ENCODE peak calls at places on chromosomes 12 and 14, in ten cellular contexts. E is fibroblast of the aortic adventitia; C is activated T-cell treated with anti-CD3 and anti-CD28 coated beads, Interleukin-2, amount 50 U/mL, for 1 hour; P is hypothalamus; B is NT2/D1; F is stimulated activated CD8-positive, alpha-beta memory T cell treated with anti-CD3 and anti-CD28 coated beads, Interleukin-12 subunit alpha, Interleukin-12 subunit beta, amount 100 ng/mL, for 4 hours; X is AG09309; Y is non-pigmented ciliary epithelial cell; R is GM12865; T is astrocyte. K is an unnamed sample.

GRCh38 chr12:53097564-53098353 is at the start of gene IGFBP6:
- DNase-seq in E (peak; percentile 40), C (peak; percentile 61), P (no peak), T (peak; percentile 34), Y (no peak), F (peak; percentile 41), X (no peak), B (no peak), R (peak; percentile 53), K (no peak)

GRCh38 chr14:36096090-36096489 is 80.4 kb downstream of the PTCSC3 start:
- DNase-seq in B (no peak), R (no peak), X (no peak), P (no peak), E (no peak), Y (no peak), T (peak; percentile 57), C (no peak), F (no peak), K (no peak)

GRCh38 chr14:72666610-72667009 is 227.3 kb downstream of the DPF3 start:
- DNase-seq in P (no peak), F (no peak), R (no peak), C (no peak), Y (peak; percentile 81), T (peak; percentile 86), X (peak; percentile 46), B (no peak), E (peak; percentile 78), K (no peak)

GRCh38 chr12:62205348-62205747 is 54.9 kb upstream of the USP15 start:
- DNase-seq in Y (no peak), T (no peak), F (no peak), R (no peak), X (no peak), P (no peak), B (no peak), E (no peak), C (no peak), K (no peak)

GRCh38 chr14:75188520-75189267 is 12.3 kb upstream of the TMED10 start:
- DNase-seq in C (no peak), P (no peak), F (no peak), Y (no peak), T (no peak), B (no peak), X (no peak), E (no peak), R (peak; percentile 75), K (no peak)

GRCh38 chr14:70020350-70021170 is 141.3 kb downstream of the SMOC1 start:
- DNase-seq in R (no peak), Y (no peak), T (no peak), F (no peak), X (no peak), P (no peak), E (no peak), C (no peak), B (no peak), K (no peak)

GRCh38 chr12:98592825-98593322 is 612 bp upstream of the SLC25A3 start:
- DNase-seq in Y (no peak), X (no peak), P (no peak), E (no peak), F (no peak), R (no peak), T (no peak), C (no peak), B (no peak), K (no peak)

GRCh38 chr12:45191239-45191638 is 24.7 kb upstream of the ANO6 start:
- DNase-seq in F (no peak), X (no peak), R (no peak), E (peak; percentile 33), C (no peak), P (no peak), B (no peak), Y (peak; percentile 24), T (peak; percentile 50), K (no peak)

GRCh38 chr12:3680919-3681594 is 71.9 kb downstream of the CRACR2A start:
- DNase-seq in E (peak; percentile 33), P (no peak), B (no peak), F (no peak), C (no peak), Y (no peak), R (no peak), T (no peak), X (no peak), K (no peak)

GRCh38 chr12:85580562-85581168 is 255.5 kb downstream of the RASSF9 start:
- DNase-seq in X (no peak), R (no peak), C (no peak), E (peak; percentile 54), B (no peak), P (no peak), F (no peak), Y (no peak), T (peak; percentile 45), K (no peak)

GRCh38 chr14:36785511-36785910 is 123.9 kb downstream of the PAX9 start:
- DNase-seq in T (no peak), C (no peak), R (no peak), X (no peak), P (no peak), Y (no peak), B (no peak), E (no peak), F (no peak), K (no peak)

GRCh38 chr12:99170461-99170860 is 477.1 kb upstream of the GARIN6 start:
- DNase-seq in B (no peak), R (no peak), E (no peak), X (no peak), F (no peak), T (no peak), C (no peak), Y (no peak), P (no peak), K (no peak)

GRCh38 chr14:58313699-58314098 is 15.3 kb downstream of the ARID4A start:
- DNase-seq in E (no peak), R (no peak), T (no peak), X (no peak), B (no peak), P (no peak), C (no peak), F (no peak), Y (no peak), K (no peak)

GRCh38 chr12:102757154-102757873 is 159.7 kb downstream of the PAH start:
- DNase-seq in F (no peak), P (no peak), R (peak; percentile 12), Y (no peak), X (no peak), C (no peak), B (no peak), E (no peak), T (no peak), K (no peak)

GRCh38 chr14:24978862-24979724 is 70.9 kb downstream of the STXBP6 start:
- DNase-seq in R (no peak), E (no peak), B (no peak), T (peak; percentile 63), P (no peak), F (no peak), X (no peak), C (no peak), Y (no peak), K (no peak)

GRCh38 chr14:22715186-22715812 is 51.2 kb upstream of the OXA1L start:
- DNase-seq in Y (no peak), R (no peak), T (no peak), F (no peak), X (no peak), P (no peak), E (no peak), B (no peak), C (no peak), K (no peak)

GRCh38 chr12:61808856-61809255 is 451.3 kb upstream of the USP15 start:
- DNase-seq in R (no peak), X (no peak), P (no peak), E (no peak), Y (peak; percentile 9), F (no peak), T (no peak), B (no peak), C (no peak), K (no peak)

GRCh38 chr12:119713551-119714031 is 45.7 kb downstream of the PRKAB1 start:
- DNase-seq in T (no peak), E (no peak), B (no peak), C (no peak), Y (no peak), R (no peak), X (no peak), P (no peak), F (no peak), K (no peak)

GRCh38 chr12:114817491-114818440 is 133.8 kb upstream of the TBX3 start:
- DNase-seq in C (no peak), E (no peak), Y (no peak), T (no peak), R (no peak), B (no peak), F (no peak), P (no peak), X (no peak), K (no peak)

GRCh38 chr12:118190266-118190665 is 54.3 kb downstream of the PEBP1 start:
- DNase-seq in F (no peak), R (no peak), T (peak; percentile 38), E (peak; percentile 53), C (no peak), P (no peak), Y (no peak), B (no peak), X (no peak), K (no peak)

GRCh38 chr14:35506927-35507326 is 27.0 kb upstream of the INSM2 start:
- DNase-seq in E (peak; percentile 4), C (no peak), Y (peak; percentile 10), P (no peak), R (no peak), F (no peak), X (no peak), B (no peak), T (peak; percentile 35), K (no peak)

GRCh38 chr12:131443019-131444000 is 267.6 kb upstream of the SFSWAP start:
- DNase-seq in Y (no peak), F (no peak), P (no peak), R (no peak), E (no peak), B (no peak), T (no peak), X (no peak), C (no peak), K (no peak)

GRCh38 chr12:12964255-12964654 is 12.3 kb upstream of the GPRC5D start:
- DNase-seq in C (no peak), T (no peak), R (peak; percentile 12), F (no peak), B (no peak), E (no peak), P (no peak), X (no peak), Y (no peak), K (no peak)

GRCh38 chr14:77052281-77053044 is 24.0 kb upstream of the IRF2BPL start:
- DNase-seq in E (no peak), P (no peak), Y (no peak), F (no peak), R (no peak), C (no peak), X (no peak), T (no peak), B (no peak), K (no peak)

GRCh38 chr12:26648584-26648983 is 184.4 kb downstream of the ITPR2 start:
- DNase-seq in Y (peak; percentile 85), F (no peak), B (no peak), C (no peak), X (peak; percentile 74), T (peak; percentile 95), E (peak; percentile 96), P (no peak), R (no peak), K (peak; percentile 79)

GRCh38 chr14:80211143-80212024 is at the start of gene DIO2:
- DNase-seq in F (no peak), C (no peak), E (peak; percentile 62), P (no peak), X (peak; percentile 27), T (peak; percentile 71), B (no peak), R (no peak), Y (no peak), K (peak; percentile 24)

GRCh38 chr12:62604856-62605255 is 138.2 kb downstream of the MON2 start:
- DNase-seq in T (peak; percentile 51), Y (no peak), R (peak; percentile 18), E (peak; percentile 78), F (no peak), P (no peak), X (no peak), B (no peak), C (no peak), K (no peak)

GRCh38 chr12:56723352-56723751 is 1.7 kb downstream of the NACA start:
- DNase-seq in T (no peak), Y (no peak), F (no peak), E (no peak), X (no peak), C (no peak), P (no peak), R (no peak), B (no peak), K (no peak)